ENCODE peak calls at places on chromosomes 5 and 9, in ten cellular contexts. U, A, B, W, C, O, M, P, N and R are unnamed samples.

GRCh38 chr5:172361566-172362238 is 78.1 kb upstream of the UBTD2 start:
- DNase-seq in W (no peak), O (peak), A (peak), C (peak), N (no peak), M (peak), B (no peak), U (peak), P (peak), R (no peak)

GRCh38 chr5:64690417-64691151 is at the start of gene SHISAL2B:
- DNase-seq in C (peak), O (no peak), W (no peak), A (no peak), P (peak), M (no peak), B (peak), U (peak), N (peak), R (peak)

GRCh38 chr9:138080979-138081378 is 203.4 kb downstream of the CACNA1B start:
- DNase-seq in P (no peak), B (no peak), O (no peak), C (no peak), U (no peak), A (no peak), N (peak), W (peak), M (no peak), R (no peak)

GRCh38 chr5:135489466-135490244 is 37.5 kb upstream of the TIFAB start:
- DNase-seq in C (no peak), B (no peak), U (peak), P (no peak), A (no peak), M (no peak), W (no peak), N (no peak), O (no peak), R (no peak)

GRCh38 chr9:105950894-105951293 is 256.6 kb downstream of the TMEM38B start:
- DNase-seq in U (no peak), W (no peak), N (no peak), M (no peak), A (no peak), O (no peak), P (no peak), B (no peak), C (no peak), R (no peak)

GRCh38 chr5:102231693-102232619 is 64.1 kb downstream of the SLCO4C1 start:
- DNase-seq in P (no peak), B (no peak), U (no peak), O (no peak), C (no peak), W (no peak), M (no peak), N (no peak), A (no peak), R (peak)

GRCh38 chr5:163193886-163194285 is 243.5 kb upstream of the CCNG1 start:
- DNase-seq in U (no peak), A (no peak), N (no peak), W (no peak), B (no peak), O (no peak), C (no peak), M (no peak), P (no peak), R (no peak)

GRCh38 chr5:123950701-123951100 is 438.7 kb downstream of the CSNK1G3 start:
- DNase-seq in O (no peak), C (no peak), W (no peak), A (no peak), N (no peak), B (no peak), U (peak), M (no peak), P (no peak), R (no peak)

GRCh38 chr5:173315495-173316352 is 12.5 kb downstream of the STC2 start:
- DNase-seq in A (peak), M (peak), B (no peak), W (no peak), N (no peak), P (no peak), U (peak), O (peak), C (peak), R (no peak)

DNA sequence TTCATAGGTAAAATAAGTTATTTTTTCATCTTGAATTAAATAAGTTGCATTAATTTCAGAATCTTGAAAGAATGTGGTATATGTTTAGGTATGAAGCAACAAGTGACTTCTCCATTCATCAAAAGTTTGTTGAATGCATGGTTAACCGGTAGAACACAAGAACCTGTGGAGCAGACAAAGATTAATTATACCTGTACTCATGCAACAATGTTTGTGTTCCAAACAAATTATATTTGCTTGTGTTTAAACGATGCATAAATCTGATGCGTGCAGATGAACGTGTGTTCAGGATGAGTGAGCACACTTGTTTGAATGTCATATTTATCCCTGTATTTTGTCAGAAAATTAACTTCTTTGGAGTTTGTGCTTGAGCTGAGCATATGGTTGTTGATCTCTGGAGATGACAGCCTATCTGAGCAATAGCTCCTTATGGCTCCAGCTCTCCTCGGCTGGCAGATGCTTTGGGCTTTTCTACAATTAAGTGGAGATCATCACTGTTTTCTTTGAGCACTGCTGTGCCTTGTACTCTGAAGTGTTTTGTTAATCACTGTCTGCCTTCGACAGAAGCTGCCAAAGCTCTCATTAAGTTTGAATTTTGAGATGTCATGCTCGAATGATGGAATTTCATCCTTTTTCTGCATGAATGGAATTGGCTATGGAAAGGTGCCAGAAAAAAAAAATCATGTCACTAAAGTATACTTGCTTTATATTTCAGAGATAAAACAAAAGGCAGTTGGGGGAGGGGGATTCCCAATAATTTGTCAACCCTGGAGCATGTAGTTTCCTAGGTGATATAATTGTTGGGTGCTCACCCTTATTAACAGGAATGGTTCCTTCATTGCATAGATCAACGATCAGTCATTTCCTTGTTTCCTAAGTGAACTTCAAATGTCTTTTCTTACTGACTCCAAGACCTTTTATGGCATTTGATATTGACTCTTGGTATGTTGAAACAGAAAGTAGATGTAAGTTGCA is 502.5 kb upstream of the ARRDC3 start:
- DNase-seq in U (peak), P (peak), A (no peak), C (no peak), B (no peak), M (no peak), W (no peak), O (peak), N (no peak), R (no peak)
- TF ChIP-seq CTCF in U (no peak), P (no peak), A (no peak), C (no peak), B (no peak), M (no peak), W (no peak), O (no peak), N (no peak), R (no peak)

GRCh38 chr5:127571314-127571713 is 53.9 kb downstream of the PRRC1 start:
- DNase-seq in N (no peak), C (no peak), U (no peak), B (no peak), O (no peak), P (no peak), W (no peak), M (no peak), A (no peak), R (peak)

GRCh38 chr5:127577458-127577857 is 60.0 kb downstream of the PRRC1 start:
- DNase-seq in A (no peak), W (no peak), P (no peak), O (no peak), N (no peak), B (no peak), U (no peak), M (no peak), C (peak), R (no peak)

GRCh38 chr5:127574852-127575679 is 57.6 kb downstream of the PRRC1 start:
- DNase-seq in A (no peak), M (no peak), P (no peak), N (no peak), U (no peak), W (no peak), B (no peak), O (no peak), C (no peak), R (no peak)

GRCh38 chr5:127571732-127572131 is 54.3 kb downstream of the PRRC1 start:
- DNase-seq in M (no peak), U (no peak), W (no peak), B (no peak), O (no peak), C (no peak), P (no peak), N (no peak), A (no peak), R (peak)

DNA sequence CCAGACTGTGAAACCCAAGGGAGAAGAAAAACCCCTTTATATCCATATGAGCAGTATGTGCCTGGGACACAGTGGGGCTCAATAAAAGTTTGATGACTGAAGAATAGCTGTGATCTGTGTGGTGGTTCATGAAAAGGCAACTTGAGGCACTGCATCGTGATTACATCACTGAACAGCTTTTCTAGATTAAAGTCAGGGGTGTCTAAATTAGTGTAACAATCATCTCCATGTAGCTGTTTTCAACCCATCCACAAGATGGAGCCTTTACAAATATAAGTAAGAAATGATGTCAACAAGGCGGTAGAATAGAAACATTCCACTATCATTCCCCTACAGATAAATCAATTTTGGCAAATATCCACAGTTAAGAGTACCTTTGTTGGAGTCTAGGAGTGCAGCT is 55.5 kb downstream of the PRRC1 start:
- DNase-seq in C (no peak), U (peak), O (no peak), M (no peak), N (no peak), B (no peak), W (no peak), A (no peak), P (no peak), R (no peak)
- TF ChIP-seq CTCF in C (no peak), U (peak), O (peak), M (no peak), N (peak), B (no peak), W (no peak), A (peak), P (peak), R (no peak)

GRCh38 chr9:114077162-114077837 is 800 bp downstream of the AMBP start:
- DNase-seq in W (no peak), C (no peak), U (no peak), M (no peak), N (no peak), P (no peak), B (no peak), O (no peak), A (no peak), R (no peak)
- TF ChIP-seq CTCF in W (no peak), C (no peak), U (no peak), M (no peak), N (no peak), P (no peak), B (no peak), O (no peak), A (no peak), R (no peak)

GRCh38 chr9:111483862-111484563 is at the start of gene ECPAS:
- DNase-seq in N (peak), W (peak), U (peak), P (peak), A (peak), B (peak), O (no peak), M (peak), C (peak), R (peak)
- TF ChIP-seq CTCF in N (no peak), W (no peak), U (no peak), P (no peak), A (no peak), B (no peak), O (no peak), M (no peak), C (no peak), R (no peak)